ENCODE peak calls at places on chromosome 2, in four cellular contexts. One of them, this sample, is unnamed.

GRCh38 chr2:222448806-222449205 is 24.5 kb downstream of the SGPP2 start:
- DNase-seq in AG10803: peak; percentile 96
- DNase-seq in astrocyte of the spinal cord: no peak
- DNase-seq in AG09309: no peak
- DNase-seq in this sample: peak; percentile 94

GRCh38 chr2:95346738-95347671 is 49.9 kb downstream of the KCNIP3 start:
- DNase-seq in AG10803: peak; percentile 25
- DNase-seq in astrocyte of the spinal cord: no peak
- DNase-seq in AG09309: no peak
- DNase-seq in this sample: peak; percentile 17

GRCh38 chr2:37679072-37679695 is 7.7 kb upstream of the CDC42EP3 start:
- DNase-seq in AG10803: no peak
- DNase-seq in astrocyte of the spinal cord: no peak
- DNase-seq in AG09309: no peak
- DNase-seq in this sample: peak; percentile 49

GRCh38 chr2:7052404-7052803 is 135.2 kb downstream of the RNF144A start:
- DNase-seq in AG10803: no peak
- DNase-seq in astrocyte of the spinal cord: no peak
- DNase-seq in AG09309: no peak
- DNase-seq in this sample: no peak

GRCh38 chr2:239748811-239749210 is 276.3 kb downstream of the NDUFA10 start:
- DNase-seq in AG10803: no peak
- DNase-seq in astrocyte of the spinal cord: no peak
- DNase-seq in AG09309: no peak
- DNase-seq in this sample: no peak

GRCh38 chr2:86622409-86622877 is 1.2 kb downstream of the RNF103 start:
- DNase-seq in AG10803: peak; percentile 17
- DNase-seq in astrocyte of the spinal cord: peak; percentile 7
- DNase-seq in AG09309: no peak
- DNase-seq in this sample: peak; percentile 24

GRCh38 chr2:181393472-181393871 is 63.7 kb upstream of the ITGA4 start:
- DNase-seq in AG10803: peak; percentile 62
- DNase-seq in astrocyte of the spinal cord: peak; percentile 80
- DNase-seq in AG09309: no peak
- DNase-seq in this sample: peak; percentile 56

GRCh38 chr2:95043300-95043786 is 17.8 kb downstream of the MAL start:
- DNase-seq in AG10803: peak; percentile 82
- DNase-seq in astrocyte of the spinal cord: peak; percentile 71
- DNase-seq in AG09309: peak; percentile 13
- DNase-seq in this sample: peak; percentile 80

GRCh38 chr2:33607137-33607781 is 8.2 kb upstream of the FAM98A start:
- DNase-seq in AG10803: no peak
- DNase-seq in astrocyte of the spinal cord: no peak
- DNase-seq in AG09309: no peak
- DNase-seq in this sample: no peak

GRCh38 chr2:60350791-60351190 is 202.7 kb downstream of the BCL11A start:
- DNase-seq in AG10803: no peak
- DNase-seq in astrocyte of the spinal cord: no peak
- DNase-seq in AG09309: no peak
- DNase-seq in this sample: no peak

GRCh38 chr2:44010266-44010665 is 14.5 kb upstream of the LRPPRC start:
- DNase-seq in AG10803: no peak
- DNase-seq in astrocyte of the spinal cord: no peak
- DNase-seq in AG09309: no peak
- DNase-seq in this sample: no peak

GRCh38 chr2:99777266-99777640 is 287.4 kb upstream of the REV1 start:
- DNase-seq in AG10803: no peak
- DNase-seq in astrocyte of the spinal cord: peak; percentile 2
- DNase-seq in AG09309: no peak
- DNase-seq in this sample: no peak

GRCh38 chr2:95526360-95527341 is 42.1 kb upstream of the TRIM43B start:
- DNase-seq in AG10803: peak; percentile 80
- DNase-seq in astrocyte of the spinal cord: peak; percentile 82
- DNase-seq in AG09309: peak; percentile 4
- DNase-seq in this sample: peak; percentile 71

GRCh38 chr2:75954761-75955160 is 244.0 kb upstream of the GCFC2 start:
- DNase-seq in AG10803: no peak
- DNase-seq in astrocyte of the spinal cord: no peak
- DNase-seq in AG09309: no peak
- DNase-seq in this sample: no peak

GRCh38 chr2:96538487-96539214 is 2.1 kb downstream of the ARID5A start:
- DNase-seq in AG10803: peak; percentile 39
- DNase-seq in astrocyte of the spinal cord: peak; percentile 59
- DNase-seq in AG09309: no peak
- DNase-seq in this sample: peak; percentile 55

GRCh38 chr2:104583791-104584190 is 270.1 kb upstream of the POU3F3 start:
- DNase-seq in AG10803: no peak
- DNase-seq in astrocyte of the spinal cord: no peak
- DNase-seq in AG09309: no peak
- DNase-seq in this sample: no peak

GRCh38 chr2:199659207-199659606 is 191.8 kb downstream of the FTCDNL1 start:
- DNase-seq in AG10803: peak; percentile 29
- DNase-seq in astrocyte of the spinal cord: peak; percentile 38
- DNase-seq in AG09309: no peak
- DNase-seq in this sample: peak; percentile 24

GRCh38 chr2:207930747-207931146 is 94.6 kb downstream of the PLEKHM3 start:
- DNase-seq in AG10803: no peak
- DNase-seq in astrocyte of the spinal cord: no peak
- DNase-seq in AG09309: no peak
- DNase-seq in this sample: no peak

GRCh38 chr2:219293736-219294201 is 14.6 kb downstream of the DNAJB2 start:
- DNase-seq in AG10803: no peak
- DNase-seq in astrocyte of the spinal cord: no peak
- DNase-seq in AG09309: no peak
- DNase-seq in this sample: no peak

DNA sequence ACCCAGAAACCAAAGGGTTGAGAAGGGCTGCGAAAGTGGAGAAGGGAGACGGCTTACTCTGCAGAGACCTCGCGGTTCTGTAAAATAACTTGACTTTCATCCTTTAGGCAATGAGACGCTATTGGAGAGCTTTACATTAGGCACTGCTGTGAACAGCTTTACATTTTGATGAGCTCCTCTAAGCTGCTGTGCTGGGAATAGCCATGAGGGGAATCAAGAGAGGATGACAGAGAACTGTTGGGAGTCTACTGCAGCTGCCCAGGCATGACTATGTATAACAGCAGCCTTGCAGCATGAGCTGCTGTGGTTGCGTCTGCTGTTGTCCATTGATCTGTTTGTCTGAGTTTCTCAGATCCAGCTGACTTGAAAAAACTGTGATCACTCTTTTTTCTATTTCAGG is 310.8 kb upstream of the MAP2 start:
- DNase-seq in AG10803: no peak
- DNase-seq in astrocyte of the spinal cord: no peak
- DNase-seq in AG09309: no peak
- DNase-seq in this sample: no peak
- TF ChIP-seq CTCF in AG10803: no peak
- TF ChIP-seq CTCF in astrocyte of the spinal cord: no peak
- TF ChIP-seq CTCF in AG09309: no peak
- TF ChIP-seq CTCF in this sample: no peak

GRCh38 chr2:218289639-218290315 is 2.5 kb downstream of the TMBIM1 start:
- DNase-seq in AG10803: peak; percentile 54
- DNase-seq in astrocyte of the spinal cord: peak; percentile 30
- DNase-seq in AG09309: no peak
- DNase-seq in this sample: peak; percentile 89
- H3K4me3 ChIP-seq in AG10803: peak overlapping the region; percentile 91
- H3K4me3 ChIP-seq in astrocyte of the spinal cord: no peak overlapping the region
- H3K4me3 ChIP-seq in AG09309: peak overlapping the region; percentile 67
- H3K4me3 ChIP-seq in this sample: peak overlapping the region; percentile 89

GRCh38 chr2:38978504-38978903 is 88.8 kb downstream of the ARHGEF33 start:
- DNase-seq in AG10803: no peak
- DNase-seq in astrocyte of the spinal cord: no peak
- DNase-seq in AG09309: no peak
- DNase-seq in this sample: no peak
- TF ChIP-seq CTCF in AG10803: no peak
- TF ChIP-seq CTCF in astrocyte of the spinal cord: no peak
- TF ChIP-seq CTCF in AG09309: no peak
- TF ChIP-seq CTCF in this sample: no peak

GRCh38 chr2:16623046-16623445 is 42.6 kb downstream of the CYRIA start:
- DNase-seq in AG10803: peak; percentile 39
- DNase-seq in astrocyte of the spinal cord: peak; percentile 92
- DNase-seq in AG09309: peak; percentile 31
- DNase-seq in this sample: peak; percentile 78
- H3K4me3 ChIP-seq in AG10803: no peak overlapping the region
- H3K4me3 ChIP-seq in astrocyte of the spinal cord: no peak overlapping the region
- H3K4me3 ChIP-seq in AG09309: no peak overlapping the region
- H3K4me3 ChIP-seq in this sample: no peak overlapping the region

GRCh38 chr2:134175834-134176233 is 78.0 kb upstream of the MGAT5 start:
- DNase-seq in AG10803: no peak
- DNase-seq in astrocyte of the spinal cord: no peak
- DNase-seq in AG09309: no peak
- DNase-seq in this sample: no peak
- TF ChIP-seq CTCF in AG10803: no peak
- TF ChIP-seq CTCF in astrocyte of the spinal cord: no peak
- TF ChIP-seq CTCF in AG09309: no peak
- TF ChIP-seq CTCF in this sample: no peak

GRCh38 chr2:127408004-127408806 is 10.0 kb upstream of the PROC start:
- DNase-seq in AG10803: peak; percentile 85
- DNase-seq in astrocyte of the spinal cord: peak; percentile 85
- DNase-seq in AG09309: peak; percentile 37
- DNase-seq in this sample: peak; percentile 92

GRCh38 chr2:127406454-127406853 is 11.8 kb upstream of the PROC start:
- DNase-seq in AG10803: peak; percentile 60
- DNase-seq in astrocyte of the spinal cord: no peak
- DNase-seq in AG09309: no peak
- DNase-seq in this sample: no peak

GRCh38 chr2:127407091-127407490 is 11.1 kb upstream of the PROC start:
- DNase-seq in AG10803: no peak
- DNase-seq in astrocyte of the spinal cord: no peak
- DNase-seq in AG09309: no peak
- DNase-seq in this sample: no peak

GRCh38 chr2:127408807-127409099 is 9.5 kb upstream of the PROC start:
- DNase-seq in AG10803: no peak
- DNase-seq in astrocyte of the spinal cord: no peak
- DNase-seq in AG09309: no peak
- DNase-seq in this sample: no peak

DNA sequence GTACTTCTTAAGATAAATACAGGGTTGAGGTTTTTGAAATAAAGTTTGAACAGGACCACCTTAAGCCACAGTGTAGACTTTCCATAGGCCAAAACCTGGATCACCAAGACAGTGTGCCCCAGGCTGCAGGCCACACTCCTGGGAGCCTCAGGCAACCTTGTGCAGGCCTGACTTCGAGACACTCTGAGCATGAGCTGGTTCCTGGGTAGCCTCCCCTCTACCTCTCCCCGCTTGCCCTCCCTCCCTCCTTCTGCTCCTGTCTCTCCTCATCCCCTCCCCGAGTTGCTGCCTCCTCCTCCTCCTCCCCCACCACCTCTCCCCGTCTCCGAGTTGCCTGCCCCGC is 10.6 kb upstream of the PROC start:
- DNase-seq in AG10803: no peak
- DNase-seq in astrocyte of the spinal cord: peak; percentile 40
- DNase-seq in AG09309: no peak
- DNase-seq in this sample: no peak
- H3K4me3 ChIP-seq in AG10803: peak overlapping the region; percentile 23
- H3K4me3 ChIP-seq in astrocyte of the spinal cord: no peak overlapping the region
- H3K4me3 ChIP-seq in AG09309: no peak overlapping the region
- H3K4me3 ChIP-seq in this sample: no peak overlapping the region

DNA sequence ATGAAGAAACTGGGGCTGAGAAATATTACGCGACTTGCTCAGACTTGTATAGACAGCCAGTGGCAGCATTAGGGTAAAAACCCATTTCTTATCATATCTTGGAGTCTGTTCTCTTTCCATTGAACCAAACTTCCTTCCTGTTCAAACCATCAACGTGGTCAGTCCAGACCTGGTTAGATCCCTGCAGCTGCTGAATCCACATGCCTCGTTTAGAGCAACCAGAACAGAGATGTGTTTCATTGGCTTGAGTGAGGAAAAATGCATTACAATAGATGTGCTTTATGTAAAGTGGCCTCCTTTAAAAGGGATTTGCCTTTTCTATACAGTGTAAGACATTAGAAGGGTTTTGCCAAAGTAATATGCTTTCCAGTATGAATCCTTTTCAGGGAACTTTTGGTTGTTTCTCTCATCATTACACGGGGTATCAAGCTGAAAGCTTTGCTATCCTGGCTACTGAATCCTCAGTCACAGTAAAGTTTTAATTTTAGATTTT is 232.4 kb downstream of the MEIS1 start:
- DNase-seq in AG10803: no peak
- DNase-seq in astrocyte of the spinal cord: no peak
- DNase-seq in AG09309: no peak
- DNase-seq in this sample: no peak
- TF ChIP-seq CTCF in AG10803: no peak
- TF ChIP-seq CTCF in astrocyte of the spinal cord: no peak
- TF ChIP-seq CTCF in AG09309: no peak
- TF ChIP-seq CTCF in this sample: no peak